ENCODE peak calls at places on chromosomes 3 and 15, in nine cellular contexts. T is HL-60, S is Ammon's horn, C is G401, F is Kasumi-1, I is HTR-8/SVneo, Z is mesenteric fat pad, V is T1000, N is GM18507. X is an unnamed sample.

GRCh38 chr3:81823882-81824395 is 62.5 kb upstream of the GBE1 start:
- DNase-seq in T (no peak), F (peak), C (peak), I (no peak), V (no peak), N (peak), S (peak), Z (no peak), X (peak)

GRCh38 chr3:139588450-139588849 is 48.9 kb upstream of the RBP1 start:
- DNase-seq in I (no peak), T (no peak), Z (no peak), V (no peak), N (no peak), C (no peak), F (peak), S (no peak), X (no peak)

GRCh38 chr15:92883643-92884458 is 16.3 kb upstream of the CHD2 start:
- DNase-seq in C (peak), Z (no peak), T (peak), V (no peak), I (no peak), N (no peak), F (peak), S (peak), X (peak)

GRCh38 chr3:37980477-37981347 is 9.9 kb upstream of the VILL start:
- DNase-seq in V (no peak), Z (peak), S (no peak), C (no peak), N (no peak), I (no peak), F (no peak), T (no peak), X (no peak)

GRCh38 chr15:90264649-90265048 is 823 bp upstream of the NGRN start:
- DNase-seq in F (no peak), I (no peak), Z (no peak), N (no peak), V (no peak), T (peak), S (no peak), C (no peak), X (no peak)

GRCh38 chr15:81480645-81481053 is 106.6 kb upstream of the TMC3 start:
- DNase-seq in Z (no peak), C (peak), T (no peak), F (peak), V (no peak), S (peak), N (no peak), I (peak), X (peak)

GRCh38 chr3:123961508-123961856 is 453 bp upstream of the CCDC14 start:
- DNase-seq in Z (no peak), S (no peak), N (no peak), T (no peak), I (no peak), F (no peak), V (no peak), C (no peak), X (no peak)

GRCh38 chr3:89562373-89562772 is 455.0 kb downstream of the EPHA3 start:
- DNase-seq in Z (no peak), C (no peak), N (no peak), F (no peak), I (no peak), T (no peak), V (no peak), S (no peak), X (no peak)

GRCh38 chr3:196754215-196754937 is 14.7 kb downstream of the PAK2 start:
- DNase-seq in F (peak), V (no peak), S (no peak), N (no peak), I (no peak), Z (no peak), C (no peak), T (no peak), X (no peak)

GRCh38 chr3:155334897-155335883 is 41.7 kb upstream of the STRIT1 start:
- DNase-seq in S (peak), C (peak), I (no peak), N (peak), F (peak), Z (no peak), T (no peak), V (no peak), X (no peak)

GRCh38 chr15:62021991-62022600 is 38.2 kb downstream of the VPS13C start:
- DNase-seq in C (no peak), S (no peak), N (no peak), I (no peak), T (peak), V (no peak), Z (no peak), F (peak), X (no peak)

GRCh38 chr3:146747928-146748327 is 142.8 kb upstream of the PLSCR5 start:
- DNase-seq in T (no peak), Z (no peak), S (peak), I (peak), C (peak), F (peak), V (no peak), N (no peak), X (peak)

GRCh38 chr3:112610121-112610520 is 30.8 kb downstream of the CCDC80 start:
- DNase-seq in C (no peak), I (no peak), F (no peak), T (peak), Z (no peak), V (no peak), N (no peak), S (no peak), X (no peak)

X was measured in pons.